ENCODE peak calls at places on chromosome 13, in six cellular contexts. U, R, D, Y, Z and L are unnamed samples.
A peak's percentile ranks its signal among the peaks of the same experiment; 100 is the strongest.

GRCh38 chr13:102597029-102598015 is 536 bp downstream of the TPP2 start:
- DNase-seq in U (peak; percentile 22), R (peak; percentile 16), D (peak; percentile 31), Y (no peak), Z (peak; percentile 16), L (no peak)

GRCh38 chr13:36801035-36801434 is 18.0 kb upstream of the RFXAP start:
- DNase-seq in U (no peak), R (no peak), D (no peak), Y (no peak), Z (no peak), L (no peak)

GRCh38 chr13:93227906-93228801 is 1.5 kb downstream of the GPC6 start:
- DNase-seq in U (no peak), R (peak; percentile 34), D (peak; percentile 93), Y (no peak), Z (peak; percentile 33), L (no peak)

GRCh38 chr13:97549201-97549600 is 115.2 kb downstream of the RAP2A start:
- DNase-seq in U (no peak), R (no peak), D (no peak), Y (no peak), Z (no peak), L (no peak)

GRCh38 chr13:95641961-95642621 is 2.4 kb downstream of the DZIP1 start:
- DNase-seq in U (no peak), R (peak; percentile 51), D (peak; percentile 73), Y (no peak), Z (peak; percentile 41), L (no peak)

GRCh38 chr13:49954674-49955455 is 18.7 kb upstream of the SPRYD7 start:
- DNase-seq in U (no peak), R (no peak), D (no peak), Y (no peak), Z (no peak), L (no peak)

GRCh38 chr13:23510979-23511735 is 59.1 kb upstream of the TNFRSF19 start:
- DNase-seq in U (no peak), R (no peak), D (peak; percentile 59), Y (no peak), Z (no peak), L (no peak)

GRCh38 chr13:39410089-39410901 is 192.7 kb downstream of the LHFPL6 start:
- DNase-seq in U (no peak), R (no peak), D (peak; percentile 94), Y (no peak), Z (no peak), L (no peak)

GRCh38 chr13:67518785-67519184 is 288.6 kb upstream of the PCDH9 start:
- DNase-seq in U (no peak), R (no peak), D (no peak), Y (no peak), Z (no peak), L (no peak)

GRCh38 chr13:93765056-93765455 is 538.4 kb downstream of the GPC6 start:
- DNase-seq in U (no peak), R (no peak), D (no peak), Y (no peak), Z (no peak), L (no peak)

GRCh38 chr13:41405367-41405766 is 52.0 kb upstream of the RGCC start:
- DNase-seq in U (no peak), R (no peak), D (no peak), Y (no peak), Z (no peak), L (no peak)

GRCh38 chr13:93963266-93964131 is 516.0 kb downstream of the DCT start:
- DNase-seq in U (no peak), R (no peak), D (peak; percentile 63), Y (no peak), Z (no peak), L (peak; percentile 36)

GRCh38 chr13:39959497-39959896 is 304.0 kb downstream of the COG6 start:
- DNase-seq in U (no peak), R (no peak), D (peak; percentile 45), Y (no peak), Z (no peak), L (no peak)

GRCh38 chr13:58190578-58190977 is 559.0 kb downstream of the PCDH17 start:
- DNase-seq in U (no peak), R (no peak), D (no peak), Y (no peak), Z (no peak), L (no peak)

GRCh38 chr13:48264052-48264451 is 31.0 kb downstream of the ITM2B start:
- DNase-seq in U (no peak), R (no peak), D (no peak), Y (no peak), Z (no peak), L (no peak)

GRCh38 chr13:37225414-37226047 is 120.1 kb upstream of the CSNK1A1L start:
- DNase-seq in U (no peak), R (no peak), D (peak; percentile 58), Y (no peak), Z (no peak), L (no peak)

GRCh38 chr13:74575729-74576125 is 441.5 kb upstream of the KLF12 start:
- DNase-seq in U (peak; percentile 22), R (peak; percentile 28), D (peak; percentile 70), Y (no peak), Z (peak; percentile 88), L (no peak)

GRCh38 chr13:74574964-74575728 is 440.9 kb upstream of the KLF12 start:
- DNase-seq in U (no peak), R (no peak), D (peak; percentile 2), Y (no peak), Z (no peak), L (no peak)

GRCh38 chr13:74570834-74571233 is 436.6 kb upstream of the KLF12 start:
- DNase-seq in U (no peak), R (no peak), D (peak; percentile 40), Y (peak; percentile 10), Z (no peak), L (no peak)

GRCh38 chr13:74571811-74572210 is 437.6 kb upstream of the KLF12 start:
- DNase-seq in U (no peak), R (no peak), D (no peak), Y (no peak), Z (no peak), L (no peak)

DNA sequence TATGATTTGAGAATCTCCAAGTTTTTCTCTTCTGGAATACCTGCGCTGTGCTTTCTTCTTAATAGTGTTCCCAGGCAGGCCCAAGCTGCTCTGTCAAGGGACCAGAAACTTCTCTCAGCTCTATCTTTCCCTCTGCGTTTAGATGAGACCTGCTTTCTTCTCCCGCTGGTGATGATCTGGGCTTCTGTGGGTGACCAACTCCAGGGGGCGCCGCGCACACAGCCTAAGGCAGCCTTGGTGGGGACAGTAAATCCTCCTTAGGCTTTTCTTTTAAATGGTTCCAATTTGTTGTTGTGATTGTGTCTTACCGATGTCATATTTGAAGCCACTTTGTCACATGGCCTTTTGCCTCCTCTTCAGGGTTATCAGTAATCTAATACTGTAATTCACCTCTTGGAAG is 439.4 kb upstream of the KLF12 start:
- DNase-seq in U (no peak), R (no peak), D (peak; percentile 6), Y (no peak), Z (peak; percentile 14), L (no peak)
- TF ChIP-seq CTCF in U (no peak), R (no peak), D (no peak), Y (peak; percentile 28), Z (peak; percentile 28), L (peak; percentile 47)

GRCh38 chr13:110305949-110306339 is 1.0 kb downstream of the COL4A1 start:
- DNase-seq in U (no peak), R (no peak), D (peak; percentile 47), Y (no peak), Z (no peak), L (no peak)

GRCh38 chr13:110305544-110305943 is 1.4 kb downstream of the COL4A1 start:
- DNase-seq in U (no peak), R (no peak), D (no peak), Y (no peak), Z (no peak), L (no peak)

GRCh38 chr13:110303644-110304043 is 3.3 kb downstream of the COL4A1 start:
- DNase-seq in U (no peak), R (no peak), D (no peak), Y (no peak), Z (no peak), L (no peak)

GRCh38 chr13:110304256-110304655 is 2.7 kb downstream of the COL4A1 start:
- DNase-seq in U (no peak), R (no peak), D (peak; percentile 61), Y (no peak), Z (no peak), L (no peak)

DNA sequence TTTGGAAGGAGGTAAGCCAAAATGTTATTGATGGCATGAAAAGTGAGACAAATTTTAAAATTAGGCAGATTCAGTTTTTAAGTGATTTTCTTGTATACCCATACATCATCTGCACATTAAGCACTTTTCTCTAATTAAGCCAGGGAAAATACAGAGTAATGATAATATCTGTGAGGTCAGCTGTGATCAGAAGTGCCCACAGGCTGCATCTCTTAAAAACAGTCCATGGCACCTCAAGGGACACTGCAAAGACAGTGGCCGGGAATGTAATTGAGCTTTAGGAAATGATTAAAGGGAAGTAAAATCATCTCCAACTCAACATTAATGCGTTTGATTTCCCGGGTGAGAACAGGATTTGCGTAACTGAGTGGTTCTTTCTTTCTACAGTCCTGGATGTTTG is 2.0 kb downstream of the COL4A1 start:
- DNase-seq in U (no peak), R (no peak), D (no peak), Y (no peak), Z (no peak), L (no peak)
- H3K4me3 ChIP-seq in U (no peak overlapping the region), R (no peak overlapping the region), D (no peak overlapping the region), Y (peak overlapping the region; percentile 87), Z (peak overlapping the region; percentile 83), L (peak overlapping the region; percentile 87)

GRCh38 chr13:43085545-43085944 is 62.2 kb downstream of the DNAJC15 start:
- DNase-seq in U (no peak), R (no peak), D (peak; percentile 65), Y (no peak), Z (no peak), L (no peak)
- TF ChIP-seq CTCF in U (peak; percentile 49), R (peak; percentile 64), D (peak; percentile 49), Y (peak; percentile 59), Z (peak; percentile 73), L (peak; percentile 21)

DNA sequence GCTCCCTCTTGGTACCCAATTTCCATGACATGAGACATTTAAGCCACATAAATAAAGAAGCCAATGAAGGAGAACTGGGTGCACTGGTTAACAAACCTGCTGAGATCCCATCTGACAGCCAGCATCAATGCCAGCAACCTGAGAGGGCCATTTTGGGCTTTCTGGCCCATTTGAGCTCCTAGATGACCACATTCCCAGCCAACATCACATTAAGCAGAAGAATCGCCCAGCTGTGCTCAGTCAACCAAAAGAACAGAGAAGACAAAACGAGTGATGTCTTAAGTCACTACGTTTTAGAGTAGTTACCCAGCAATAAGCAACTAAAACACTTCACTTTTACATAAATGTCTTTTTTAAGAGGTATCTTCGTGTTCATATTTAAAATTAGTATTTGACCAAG is 21.9 kb downstream of the LCP1 start:
- DNase-seq in U (no peak), R (no peak), D (no peak), Y (no peak), Z (no peak), L (no peak)
- H3K4me3 ChIP-seq in U (no peak overlapping the region), R (no peak overlapping the region), D (no peak overlapping the region), Y (no peak overlapping the region), Z (no peak overlapping the region), L (no peak overlapping the region)

GRCh38 chr13:78595458-78595818 is 7.9 kb downstream of the POU4F1 start:
- DNase-seq in U (no peak), R (no peak), D (no peak), Y (no peak), Z (no peak), L (no peak)
- TF ChIP-seq CTCF in U (no peak), R (no peak), D (no peak), Y (no peak), Z (no peak), L (no peak)

GRCh38 chr13:75813323-75813722 is 177.2 kb downstream of the LMO7 start:
- DNase-seq in U (no peak), R (no peak), D (no peak), Y (no peak), Z (peak; percentile 27), L (no peak)
- H3K4me3 ChIP-seq in U (no peak overlapping the region), R (no peak overlapping the region), D (no peak overlapping the region), Y (no peak overlapping the region), Z (peak overlapping the region; percentile 39), L (no peak overlapping the region)

GRCh38 chr13:110089815-110090214 is 217.1 kb downstream of the COL4A1 start:
- DNase-seq in U (no peak), R (no peak), D (no peak), Y (no peak), Z (no peak), L (no peak)
- TF ChIP-seq CTCF in U (no peak), R (no peak), D (peak; percentile 31), Y (peak; percentile 43), Z (peak; percentile 38), L (peak; percentile 32)